ENCODE peak calls at places on chromosomes 4 and X, in five cellular contexts. One of them, this sample, is unnamed.

GRCh38 chr4:76011018-76011670 is 3.8 kb upstream of the CXCL9 start:
- DNase-seq in NCI-H187: no peak
- DNase-seq in HEK293T: no peak
- DNase-seq in NCI-H748 treated with DMSO at 0.1 percent for 48 hours: no peak
- DNase-seq in NCI-H460: no peak
- DNase-seq in this sample: no peak

GRCh38 chrX:114580336-114580735 is 3.5 kb upstream of the HTR2C start:
- DNase-seq in NCI-H748 treated with DMSO at 0.1 percent for 48 hours: no peak
- DNase-seq in NCI-H460: peak
- DNase-seq in HEK293T: no peak
- DNase-seq in NCI-H187: no peak
- DNase-seq in this sample: no peak

GRCh38 chr4:5463936-5464650 is 244.3 kb downstream of the EVC2 start:
- DNase-seq in NCI-H187: no peak
- DNase-seq in NCI-H748 treated with DMSO at 0.1 percent for 48 hours: no peak
- DNase-seq in NCI-H460: no peak
- DNase-seq in HEK293T: no peak
- DNase-seq in this sample: no peak

GRCh38 chr4:38378478-38378877 is 285.5 kb upstream of the KLF3 start:
- DNase-seq in NCI-H460: no peak
- DNase-seq in HEK293T: no peak
- DNase-seq in NCI-H748 treated with DMSO at 0.1 percent for 48 hours: no peak
- DNase-seq in NCI-H187: no peak
- DNase-seq in this sample: no peak

GRCh38 chrX:94914235-94914634 is 1240.2 kb downstream of the FAM133A start:
- DNase-seq in NCI-H187: no peak
- DNase-seq in NCI-H748 treated with DMSO at 0.1 percent for 48 hours: no peak
- DNase-seq in HEK293T: no peak
- DNase-seq in NCI-H460: no peak
- DNase-seq in this sample: no peak

GRCh38 chr4:21768349-21769310 is 179.9 kb downstream of the KCNIP4 start:
- DNase-seq in NCI-H460: peak
- DNase-seq in NCI-H748 treated with DMSO at 0.1 percent for 48 hours: peak
- DNase-seq in HEK293T: peak
- DNase-seq in NCI-H187: no peak
- DNase-seq in this sample: peak

GRCh38 chr4:185834778-185835177 is 22.8 kb upstream of the SORBS2 start:
- DNase-seq in NCI-H460: no peak
- DNase-seq in HEK293T: no peak
- DNase-seq in NCI-H748 treated with DMSO at 0.1 percent for 48 hours: no peak
- DNase-seq in NCI-H187: no peak
- DNase-seq in this sample: no peak

GRCh38 chrX:147550217-147550616 is 361.5 kb upstream of the FMR1 start:
- DNase-seq in NCI-H748 treated with DMSO at 0.1 percent for 48 hours: no peak
- DNase-seq in NCI-H460: peak
- DNase-seq in NCI-H187: no peak
- DNase-seq in HEK293T: peak
- DNase-seq in this sample: no peak

GRCh38 chr4:156547439-156547838 is 424.2 kb downstream of the PDGFC start:
- DNase-seq in NCI-H460: no peak
- DNase-seq in HEK293T: no peak
- DNase-seq in NCI-H748 treated with DMSO at 0.1 percent for 48 hours: no peak
- DNase-seq in NCI-H187: no peak
- DNase-seq in this sample: no peak

GRCh38 chr4:123659262-123659661 is 262.7 kb downstream of the SPRY1 start:
- DNase-seq in NCI-H460: no peak
- DNase-seq in NCI-H187: no peak
- DNase-seq in NCI-H748 treated with DMSO at 0.1 percent for 48 hours: no peak
- DNase-seq in HEK293T: no peak
- DNase-seq in this sample: no peak

GRCh38 chrX:136814847-136815634 is 34.3 kb upstream of the ARHGEF6 start:
- DNase-seq in NCI-H187: no peak
- DNase-seq in NCI-H748 treated with DMSO at 0.1 percent for 48 hours: no peak
- DNase-seq in HEK293T: no peak
- DNase-seq in NCI-H460: no peak
- DNase-seq in this sample: no peak

GRCh38 chr4:43690121-43690520 is 758.5 kb downstream of the KCTD8 start:
- DNase-seq in NCI-H748 treated with DMSO at 0.1 percent for 48 hours: no peak
- DNase-seq in HEK293T: no peak
- DNase-seq in NCI-H460: no peak
- DNase-seq in NCI-H187: no peak
- DNase-seq in this sample: no peak

GRCh38 chr4:3401436-3402171 is 40.2 kb upstream of the HGFAC start:
- DNase-seq in HEK293T: no peak
- DNase-seq in NCI-H460: no peak
- DNase-seq in NCI-H187: no peak
- DNase-seq in NCI-H748 treated with DMSO at 0.1 percent for 48 hours: no peak
- DNase-seq in this sample: no peak

GRCh38 chrX:143634701-143635442 is 1.0 kb downstream of the SLITRK4 start:
- DNase-seq in NCI-H460: peak
- DNase-seq in NCI-H748 treated with DMSO at 0.1 percent for 48 hours: peak
- DNase-seq in HEK293T: no peak
- DNase-seq in NCI-H187: no peak
- DNase-seq in this sample: no peak

GRCh38 chr4:186400676-186401075 is 134.7 kb downstream of the F11 start:
- DNase-seq in NCI-H748 treated with DMSO at 0.1 percent for 48 hours: no peak
- DNase-seq in NCI-H460: no peak
- DNase-seq in HEK293T: no peak
- DNase-seq in NCI-H187: no peak
- DNase-seq in this sample: no peak

GRCh38 chrX:97334850-97335249 is 451.1 kb downstream of the RPA4 start:
- DNase-seq in NCI-H748 treated with DMSO at 0.1 percent for 48 hours: no peak
- DNase-seq in NCI-H187: no peak
- DNase-seq in NCI-H460: no peak
- DNase-seq in HEK293T: no peak
- DNase-seq in this sample: no peak

GRCh38 chrX:100098660-100099375 is 311.3 kb downstream of the PCDH19 start:
- DNase-seq in HEK293T: no peak
- DNase-seq in NCI-H187: no peak
- DNase-seq in NCI-H748 treated with DMSO at 0.1 percent for 48 hours: no peak
- DNase-seq in NCI-H460: no peak
- DNase-seq in this sample: peak

GRCh38 chr4:104490096-104490769 is 4.5 kb downstream of the CXXC4 start:
- DNase-seq in NCI-H460: no peak
- DNase-seq in HEK293T: no peak
- DNase-seq in NCI-H748 treated with DMSO at 0.1 percent for 48 hours: peak
- DNase-seq in NCI-H187: no peak
- DNase-seq in this sample: no peak

GRCh38 chrX:109352121-109352556 is 129.7 kb downstream of the GUCY2F start:
- DNase-seq in NCI-H187: no peak
- DNase-seq in HEK293T: no peak
- DNase-seq in NCI-H460: no peak
- DNase-seq in NCI-H748 treated with DMSO at 0.1 percent for 48 hours: no peak
- DNase-seq in this sample: no peak

GRCh38 chr4:176409627-176410026 is 89.9 kb downstream of the SPCS3 start:
- DNase-seq in HEK293T: no peak
- DNase-seq in NCI-H187: no peak
- DNase-seq in NCI-H748 treated with DMSO at 0.1 percent for 48 hours: no peak
- DNase-seq in NCI-H460: no peak
- DNase-seq in this sample: no peak

GRCh38 chr4:53478671-53479456 is 101.4 kb downstream of the FIP1L1 start:
- DNase-seq in NCI-H748 treated with DMSO at 0.1 percent for 48 hours: no peak
- DNase-seq in NCI-H187: no peak
- DNase-seq in HEK293T: no peak
- DNase-seq in NCI-H460: no peak
- DNase-seq in this sample: no peak

GRCh38 chrX:133892337-133892736 is 93.1 kb downstream of the GPC3 start:
- DNase-seq in HEK293T: no peak
- DNase-seq in NCI-H187: no peak
- DNase-seq in NCI-H748 treated with DMSO at 0.1 percent for 48 hours: no peak
- DNase-seq in NCI-H460: no peak
- DNase-seq in this sample: no peak

GRCh38 chrX:39518451-39519212 is 579.1 kb downstream of the BCOR start:
- DNase-seq in NCI-H748 treated with DMSO at 0.1 percent for 48 hours: no peak
- DNase-seq in NCI-H187: no peak
- DNase-seq in NCI-H460: no peak
- DNase-seq in HEK293T: no peak
- DNase-seq in this sample: no peak

GRCh38 chr4:174538876-174539250 is 16.6 kb upstream of the HPGD start:
- DNase-seq in NCI-H187: no peak
- DNase-seq in NCI-H748 treated with DMSO at 0.1 percent for 48 hours: no peak
- DNase-seq in NCI-H460: no peak
- DNase-seq in HEK293T: no peak
- DNase-seq in this sample: no peak

GRCh38 chr4:84855774-84856173 is 110.7 kb downstream of the WDFY3 start:
- DNase-seq in NCI-H748 treated with DMSO at 0.1 percent for 48 hours: peak
- DNase-seq in HEK293T: no peak
- DNase-seq in NCI-H460: no peak
- DNase-seq in NCI-H187: no peak
- DNase-seq in this sample: no peak

GRCh38 chr4:84269531-84269930 is 229.6 kb downstream of the NKX6-1 start:
- DNase-seq in HEK293T: no peak
- DNase-seq in NCI-H460: no peak
- DNase-seq in NCI-H748 treated with DMSO at 0.1 percent for 48 hours: no peak
- DNase-seq in NCI-H187: no peak
- DNase-seq in this sample: no peak

GRCh38 chr4:15781427-15782095 is 3.4 kb downstream of the CD38 start:
- DNase-seq in NCI-H187: no peak
- DNase-seq in HEK293T: no peak
- DNase-seq in NCI-H460: no peak
- DNase-seq in NCI-H748 treated with DMSO at 0.1 percent for 48 hours: no peak
- DNase-seq in this sample: no peak

GRCh38 chr4:111943796-111944203 is 201.5 kb upstream of the FAM241A start:
- DNase-seq in HEK293T: peak
- DNase-seq in NCI-H460: peak
- DNase-seq in NCI-H748 treated with DMSO at 0.1 percent for 48 hours: peak
- DNase-seq in NCI-H187: no peak
- DNase-seq in this sample: peak

GRCh38 chr4:60605651-60606354 is 594.3 kb upstream of the ADGRL3 start:
- DNase-seq in NCI-H748 treated with DMSO at 0.1 percent for 48 hours: no peak
- DNase-seq in NCI-H460: no peak
- DNase-seq in HEK293T: no peak
- DNase-seq in NCI-H187: no peak
- DNase-seq in this sample: no peak

GRCh38 chr4:174190832-174191500 is 92.5 kb downstream of the FBXO8 start:
- DNase-seq in NCI-H460: no peak
- DNase-seq in HEK293T: no peak
- DNase-seq in NCI-H748 treated with DMSO at 0.1 percent for 48 hours: no peak
- DNase-seq in NCI-H187: no peak
- DNase-seq in this sample: no peak

GRCh38 chrX:108361316-108361715 is 76.9 kb downstream of the COL4A6 start:
- DNase-seq in NCI-H187: no peak
- DNase-seq in NCI-H748 treated with DMSO at 0.1 percent for 48 hours: no peak
- DNase-seq in NCI-H460: no peak
- DNase-seq in HEK293T: no peak
- DNase-seq in this sample: no peak

GRCh38 chr4:101693842-101694398 is 96.6 kb upstream of the BANK1 start:
- DNase-seq in HEK293T: no peak
- DNase-seq in NCI-H748 treated with DMSO at 0.1 percent for 48 hours: peak
- DNase-seq in NCI-H460: peak
- DNase-seq in NCI-H187: no peak
- DNase-seq in this sample: no peak

GRCh38 chrX:46704767-46705386 is 54.0 kb downstream of the SLC9A7 start:
- DNase-seq in HEK293T: no peak
- DNase-seq in NCI-H187: no peak
- DNase-seq in NCI-H460: no peak
- DNase-seq in NCI-H748 treated with DMSO at 0.1 percent for 48 hours: no peak
- DNase-seq in this sample: peak

GRCh38 chrX:17590892-17591740 is 146.2 kb upstream of the SCML1 start:
- DNase-seq in HEK293T: peak
- DNase-seq in NCI-H187: no peak
- DNase-seq in NCI-H460: peak
- DNase-seq in NCI-H748 treated with DMSO at 0.1 percent for 48 hours: peak
- DNase-seq in this sample: peak

GRCh38 chr4:70651864-70652506 is 14.3 kb downstream of the JCHAIN start:
- DNase-seq in HEK293T: peak
- DNase-seq in NCI-H187: peak
- DNase-seq in NCI-H460: peak
- DNase-seq in NCI-H748 treated with DMSO at 0.1 percent for 48 hours: peak
- DNase-seq in this sample: peak

GRCh38 chr4:54643172-54643571 is 14.6 kb upstream of the KIT start:
- DNase-seq in NCI-H460: no peak
- DNase-seq in NCI-H187: no peak
- DNase-seq in NCI-H748 treated with DMSO at 0.1 percent for 48 hours: no peak
- DNase-seq in HEK293T: no peak
- DNase-seq in this sample: no peak

GRCh38 chr4:76550966-76551780 is 116.1 kb downstream of the SHROOM3 start:
- DNase-seq in HEK293T: no peak
- DNase-seq in NCI-H748 treated with DMSO at 0.1 percent for 48 hours: no peak
- DNase-seq in NCI-H187: no peak
- DNase-seq in NCI-H460: no peak
- DNase-seq in this sample: no peak

GRCh38 chr4:124635331-124635730 is 77.2 kb downstream of the ANKRD50 start:
- DNase-seq in NCI-H460: no peak
- DNase-seq in NCI-H187: no peak
- DNase-seq in NCI-H748 treated with DMSO at 0.1 percent for 48 hours: no peak
- DNase-seq in HEK293T: no peak
- DNase-seq in this sample: peak